ENCODE peak calls at places on chromosome 11, in four cellular contexts. O, Z, M and N are unnamed samples.

GRCh38 chr11:16299884-16300778 is 56.2 kb downstream of the SOX6 start:
- DNase-seq in O (no peak), Z (no peak), M (no peak), N (no peak)

GRCh38 chr11:31355131-31355530 is 14.4 kb downstream of the DCDC1 start:
- DNase-seq in O (no peak), Z (peak), M (no peak), N (no peak)

GRCh38 chr11:45333506-45333971 is 47.4 kb upstream of the SYT13 start:
- DNase-seq in O (no peak), Z (no peak), M (no peak), N (no peak)

GRCh38 chr11:1076061-1076665 is 1.5 kb downstream of the MUC2 start:
- DNase-seq in O (no peak), Z (no peak), M (no peak), N (no peak)

GRCh38 chr11:76523147-76523546 is 78.3 kb downstream of the EMSY start:
- DNase-seq in O (no peak), Z (no peak), M (no peak), N (no peak)

GRCh38 chr11:118239509-118239908 is 12.7 kb downstream of the MPZL3 start:
- DNase-seq in O (no peak), Z (no peak), M (no peak), N (no peak)

GRCh38 chr11:27282806-27283205 is 80.2 kb downstream of the CCDC34 start:
- DNase-seq in O (no peak), Z (peak), M (no peak), N (no peak)

GRCh38 chr11:71285111-71285510 is 32.7 kb upstream of the SHANK2 start:
- DNase-seq in O (no peak), Z (no peak), M (no peak), N (no peak)

GRCh38 chr11:1351278-1351937 is 38.3 kb upstream of the BRSK2 start:
- DNase-seq in O (peak), Z (no peak), M (no peak), N (no peak)

GRCh38 chr11:36101466-36101865 is 157.6 kb downstream of the LDLRAD3 start:
- DNase-seq in O (no peak), Z (no peak), M (no peak), N (no peak)

GRCh38 chr11:128240546-128240945 is 346.8 kb downstream of the ETS1 start:
- DNase-seq in O (peak), Z (peak), M (no peak), N (no peak)

GRCh38 chr11:99268895-99269294 is 248.1 kb downstream of the CNTN5 start:
- DNase-seq in O (no peak), Z (no peak), M (no peak), N (no peak)

GRCh38 chr11:28922351-28922981 is 814.3 kb downstream of the METTL15 start:
- DNase-seq in O (no peak), Z (no peak), M (no peak), N (no peak)

GRCh38 chr11:121699801-121700200 is 247.0 kb upstream of the SORL1-AS1 start:
- DNase-seq in O (no peak), Z (no peak), M (peak), N (no peak)

GRCh38 chr11:85590848-85591483 is 36.2 kb downstream of the DLG2 start:
- DNase-seq in O (peak), Z (peak), M (peak), N (peak)

GRCh38 chr11:65492637-65493366 is 6.0 kb upstream of the MALAT1 start:
- DNase-seq in O (no peak), Z (peak), M (no peak), N (no peak)

GRCh38 chr11:90476442-90477007 is 253.7 kb upstream of the CHORDC1 start:
- DNase-seq in O (peak), Z (peak), M (peak), N (no peak)

GRCh38 chr11:13868710-13869403 is 93.7 kb upstream of the SPON1 start:
- DNase-seq in O (no peak), Z (peak), M (no peak), N (no peak)

GRCh38 chr11:121514998-121515671 is 62.4 kb upstream of the SORL1-AS1 start:
- DNase-seq in O (no peak), Z (no peak), M (no peak), N (no peak)

GRCh38 chr11:888290-889212 is 22.1 kb downstream of the CHID1 start:
- DNase-seq in O (no peak), Z (no peak), M (no peak), N (no peak)